ENCODE peak calls at places on chromosomes 6 and 20, in four cellular contexts. R, L, G and T are unnamed samples.

GRCh38 chr6:150894935-150895686 is 29.6 kb downstream of the MTHFD1L start:
- DNase-seq in R (no peak), G (no peak), L (no peak), T (no peak)

GRCh38 chr6:47084530-47084929 is 42.4 kb upstream of the ADGRF1 start:
- DNase-seq in R (no peak), L (no peak), G (no peak), T (no peak)

GRCh38 chr6:296151-297122 is 4.2 kb downstream of the DUSP22 start:
- DNase-seq in L (no peak), R (no peak), G (peak; percentile 55), T (no peak)

GRCh38 chr20:59771506-59772372 is 161.7 kb downstream of the SYCP2 start:
- DNase-seq in R (no peak), G (no peak), L (no peak), T (no peak)

GRCh38 chr6:90790058-90790457 is 203.2 kb upstream of the MAP3K7 start:
- DNase-seq in G (no peak), R (no peak), L (no peak), T (no peak)

GRCh38 chr20:51750037-51750769 is 18.0 kb downstream of the ATP9A start:
- DNase-seq in L (peak; percentile 96), G (peak; percentile 89), R (peak; percentile 80), T (peak; percentile 98)

GRCh38 chr20:10648651-10649050 is 25.1 kb downstream of the JAG1 start:
- DNase-seq in R (no peak), G (peak; percentile 1), L (no peak), T (no peak)

GRCh38 chr6:31765559-31765909 is 3.1 kb downstream of the SAPCD1 start:
- DNase-seq in L (no peak), G (no peak), R (no peak), T (no peak)

GRCh38 chr20:50943091-50943490 is 11.9 kb upstream of the ADNP start:
- DNase-seq in L (no peak), R (no peak), G (no peak), T (no peak)

GRCh38 chr6:42441059-42441471 is 10.7 kb downstream of the TRERF1 start:
- DNase-seq in L (no peak), G (no peak), R (no peak), T (no peak)

GRCh38 chr6:34370371-34370770 is 22.1 kb downstream of the NUDT3 start:
- DNase-seq in G (no peak), R (no peak), L (no peak), T (no peak)

GRCh38 chr6:5695260-5696245 is 311.2 kb downstream of the NRN1 start:
- DNase-seq in G (peak; percentile 19), R (no peak), L (no peak), T (no peak)

GRCh38 chr20:24578605-24579004 is 109.2 kb downstream of the SYNDIG1 start:
- DNase-seq in R (no peak), L (no peak), G (no peak), T (no peak)

GRCh38 chr6:39791850-39792500 is at the start of gene DAAM2:
- DNase-seq in L (no peak), R (no peak), G (peak; percentile 50), T (no peak)

GRCh38 chr6:158043586-158044524 is 62.2 kb downstream of the SYNJ2 start:
- DNase-seq in G (peak; percentile 64), L (no peak), R (no peak), T (no peak)

GRCh38 chr6:46626228-46626909 is 26.2 kb downstream of the CYP39A1 start:
- DNase-seq in R (no peak), L (peak; percentile 22), G (no peak), T (no peak)

GRCh38 chr6:3531481-3531880 is 74.6 kb upstream of the SLC22A23 start:
- DNase-seq in L (no peak), R (no peak), G (no peak), T (no peak)

GRCh38 chr6:106087548-106088325 is 1.6 kb downstream of the PRDM1 start:
- DNase-seq in L (no peak), R (no peak), G (peak; percentile 28), T (no peak)

GRCh38 chr6:156701961-156702360 is 75.2 kb upstream of the ARID1B start:
- DNase-seq in L (no peak), R (no peak), G (no peak), T (no peak)

GRCh38 chr6:160510199-160510598 is 153.9 kb downstream of the LPA start:
- DNase-seq in L (no peak), G (no peak), R (no peak), T (no peak)

GRCh38 chr6:34680802-34681515 is 15.6 kb downstream of the ILRUN start:
- DNase-seq in R (no peak), L (peak; percentile 27), G (no peak), T (no peak)

GRCh38 chr6:170022827-170023619 is 267.9 kb downstream of the DLL1 start:
- DNase-seq in L (no peak), R (peak; percentile 39), G (no peak), T (no peak)

GRCh38 chr6:786946-787763 is 94.2 kb upstream of the EXOC2 start:
- DNase-seq in L (peak; percentile 19), R (no peak), G (no peak), T (peak; percentile 15)

GRCh38 chr6:169046483-169047192 is 207.0 kb downstream of the THBS2 start:
- DNase-seq in R (no peak), L (no peak), G (no peak), T (no peak)

GRCh38 chr6:33967966-33968724 is 164.3 kb upstream of the MLN start:
- DNase-seq in G (peak; percentile 37), R (no peak), L (peak; percentile 13), T (no peak)

DNA sequence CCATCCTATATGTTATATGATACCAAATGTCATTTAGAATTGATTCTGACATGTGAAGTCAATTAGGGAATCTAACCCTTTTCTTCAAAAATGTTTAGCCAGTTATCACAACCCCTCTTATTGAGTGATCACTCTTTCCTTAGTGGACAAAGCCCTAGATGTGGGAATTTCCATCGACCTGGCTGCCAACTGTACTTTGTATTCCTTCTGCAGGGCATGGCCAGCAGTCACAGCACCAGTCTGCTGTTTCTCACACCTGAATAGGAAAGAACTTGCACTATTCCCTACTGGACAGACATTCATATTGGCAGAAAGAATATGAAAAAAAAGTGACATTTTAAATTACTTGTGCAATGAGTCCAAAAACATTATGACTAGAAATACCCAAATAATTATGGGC is 271.0 kb downstream of the PACRG start:
- DNase-seq in L (no peak), G (no peak), R (no peak), T (no peak)
- TF ChIP-seq POLR2AphosphoS5 in L (no peak), G (no peak), R (no peak), T (no peak)

GRCh38 chr20:22584922-22585785 is 782 bp upstream of the FOXA2 start:
- DNase-seq in G (peak; percentile 57), R (no peak), L (no peak), T (no peak)

GRCh38 chr20:22586645-22587310 is 2.4 kb upstream of the FOXA2 start:
- DNase-seq in L (no peak), G (peak; percentile 73), R (no peak), T (no peak)

GRCh38 chr20:22585786-22586493 is 1.6 kb upstream of the FOXA2 start:
- DNase-seq in R (no peak), G (no peak), L (no peak), T (no peak)

GRCh38 chr20:22590662-22591061 is 6.3 kb upstream of the FOXA2 start:
- DNase-seq in L (no peak), R (no peak), G (no peak), T (no peak)
- H3K27me3 ChIP-seq in L (peaks cover 50% of the 10 kb centered on the region), R (peaks cover 67% of the 10 kb centered on the region), G (peaks cover 71% of the 10 kb centered on the region), T (peaks cover 2% of the 10 kb centered on the region)

DNA sequence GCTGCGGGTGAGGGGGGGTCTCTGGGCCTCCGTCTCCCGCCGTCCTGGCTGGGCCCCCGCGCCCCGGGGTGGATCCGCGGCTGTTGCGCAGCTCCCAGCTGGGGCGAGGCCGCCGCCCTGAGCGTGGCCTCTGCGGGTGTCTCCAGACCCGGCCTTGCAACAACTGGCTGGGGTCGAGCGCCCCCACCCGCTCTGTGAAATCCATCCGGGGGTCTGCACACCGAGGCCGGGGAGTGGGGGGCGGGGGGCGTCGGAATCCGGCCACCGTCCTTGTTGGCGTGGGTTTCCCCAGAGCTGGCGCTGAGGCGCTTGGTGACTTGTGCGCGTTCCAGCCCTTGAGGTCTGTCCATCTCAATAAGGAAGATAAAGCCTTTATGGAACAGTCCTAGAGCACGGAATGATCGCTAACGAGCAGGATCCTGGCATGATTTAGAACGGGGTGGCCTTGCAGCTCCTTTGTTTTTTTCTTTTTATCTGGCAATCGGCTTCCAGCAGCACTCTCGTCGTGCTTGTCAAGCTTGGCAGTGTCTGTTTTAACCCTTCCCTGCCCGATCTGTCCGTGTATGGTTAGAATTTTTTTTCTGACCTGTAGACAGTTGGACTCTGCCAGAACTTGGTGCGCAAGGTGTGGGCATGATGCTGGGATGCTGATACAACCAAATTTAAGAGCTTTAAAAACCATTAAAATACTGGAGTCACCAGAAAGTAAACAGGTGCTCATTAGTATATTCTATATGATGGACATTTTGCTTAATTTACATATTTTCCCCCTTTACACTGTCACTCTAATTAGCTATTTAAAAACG is 675 bp downstream of the DSTN start:
- DNase-seq in L (peak; percentile 15), R (peak; percentile 58), G (peak; percentile 75), T (no peak)
- H3K4me1 ChIP-seq in L (peaks cover 46% of the 10 kb centered on the region), R (peaks cover 13% of the 10 kb centered on the region), G (peaks cover 45% of the 10 kb centered on the region), T (peaks cover 57% of the 10 kb centered on the region)

GRCh38 chr6:125924169-125924568 is 32.4 kb upstream of the HINT3 start:
- DNase-seq in G (no peak), L (no peak), R (no peak), T (no peak)

GRCh38 chr6:125926711-125927110 is 29.9 kb upstream of the HINT3 start:
- DNase-seq in L (no peak), R (no peak), G (no peak), T (no peak)

GRCh38 chr6:125924697-125925358 is 31.7 kb upstream of the HINT3 start:
- DNase-seq in R (no peak), L (no peak), G (no peak), T (no peak)

GRCh38 chr6:125930810-125931418 is 25.7 kb upstream of the HINT3 start:
- DNase-seq in L (no peak), R (no peak), G (no peak), T (no peak)

GRCh38 chr6:125927761-125928160 is 28.8 kb upstream of the HINT3 start:
- DNase-seq in G (no peak), R (no peak), L (no peak), T (no peak)
- TF ChIP-seq POLR2AphosphoS5 in G (no peak), R (no peak), L (no peak), T (no peak)

GRCh38 chr20:2691663-2692035 is 931 bp upstream of the EBF4 start:
- DNase-seq in R (no peak), G (no peak), L (no peak), T (no peak)
- H3K27me3 ChIP-seq in R (no peaks in the 10 kb centered on the region), G (peaks cover 89% of the 10 kb centered on the region), L (no peaks in the 10 kb centered on the region), T (no peaks in the 10 kb centered on the region)